ENCODE peak calls at places on chromosomes 13 and 19, in seven cellular contexts. One of them, this sample, is unnamed.

GRCh38 chr19:44903602-44904425 is 1.8 kb upstream of the APOE start:
- DNase-seq in NCI-H1417: peak
- DNase-seq in thoracic aorta: no peak
- DNase-seq in choroid plexus epithelial cell: peak
- DNase-seq in aorta: peak
- DNase-seq in activated T-helper 1 cell treated with anti-CD3 and anti-CD28 coated beads, Interleukin-12 subunit alpha, Interleukin-12 subunit beta, Interleukin-2, Interleukin-4 antibody, amounts not matched to agents 30 ng/mL and 10 ng/mL and 1 ng/mL, durations not matched to agents 14 hours and 24 hours and 36 hours: peak
- DNase-seq in fibroblast of mammary gland: peak
- DNase-seq in this sample: peak

GRCh38 chr19:27777726-27778125 is 1435.2 kb downstream of the UQCRFS1 start:
- DNase-seq in NCI-H1417: no peak
- DNase-seq in thoracic aorta: no peak
- DNase-seq in choroid plexus epithelial cell: peak
- DNase-seq in aorta: no peak
- DNase-seq in activated T-helper 1 cell treated with anti-CD3 and anti-CD28 coated beads, Interleukin-12 subunit alpha, Interleukin-12 subunit beta, Interleukin-2, Interleukin-4 antibody, amounts not matched to agents 30 ng/mL and 10 ng/mL and 1 ng/mL, durations not matched to agents 14 hours and 24 hours and 36 hours: no peak
- DNase-seq in fibroblast of mammary gland: no peak
- DNase-seq in this sample: no peak

GRCh38 chr19:48671456-48671995 is 1.3 kb downstream of the NTN5 start:
- DNase-seq in NCI-H1417: no peak
- DNase-seq in thoracic aorta: no peak
- DNase-seq in choroid plexus epithelial cell: no peak
- DNase-seq in aorta: no peak
- DNase-seq in activated T-helper 1 cell treated with anti-CD3 and anti-CD28 coated beads, Interleukin-12 subunit alpha, Interleukin-12 subunit beta, Interleukin-2, Interleukin-4 antibody, amounts not matched to agents 30 ng/mL and 10 ng/mL and 1 ng/mL, durations not matched to agents 14 hours and 24 hours and 36 hours: no peak
- DNase-seq in fibroblast of mammary gland: no peak
- DNase-seq in this sample: no peak

GRCh38 chr19:5718579-5719273 is 1.2 kb downstream of the LONP1 start:
- DNase-seq in NCI-H1417: no peak
- DNase-seq in thoracic aorta: no peak
- DNase-seq in choroid plexus epithelial cell: peak
- DNase-seq in aorta: no peak
- DNase-seq in activated T-helper 1 cell treated with anti-CD3 and anti-CD28 coated beads, Interleukin-12 subunit alpha, Interleukin-12 subunit beta, Interleukin-2, Interleukin-4 antibody, amounts not matched to agents 30 ng/mL and 10 ng/mL and 1 ng/mL, durations not matched to agents 14 hours and 24 hours and 36 hours: peak
- DNase-seq in fibroblast of mammary gland: peak
- DNase-seq in this sample: no peak

GRCh38 chr13:87684850-87685735 is 13.9 kb downstream of the SLITRK5 start:
- DNase-seq in NCI-H1417: no peak
- DNase-seq in thoracic aorta: no peak
- DNase-seq in choroid plexus epithelial cell: peak
- DNase-seq in aorta: no peak
- DNase-seq in activated T-helper 1 cell treated with anti-CD3 and anti-CD28 coated beads, Interleukin-12 subunit alpha, Interleukin-12 subunit beta, Interleukin-2, Interleukin-4 antibody, amounts not matched to agents 30 ng/mL and 10 ng/mL and 1 ng/mL, durations not matched to agents 14 hours and 24 hours and 36 hours: no peak
- DNase-seq in fibroblast of mammary gland: no peak
- DNase-seq in this sample: no peak

GRCh38 chr13:73429691-73430090 is 370.9 kb downstream of the KLF5 start:
- DNase-seq in NCI-H1417: no peak
- DNase-seq in thoracic aorta: no peak
- DNase-seq in choroid plexus epithelial cell: peak
- DNase-seq in aorta: no peak
- DNase-seq in activated T-helper 1 cell treated with anti-CD3 and anti-CD28 coated beads, Interleukin-12 subunit alpha, Interleukin-12 subunit beta, Interleukin-2, Interleukin-4 antibody, amounts not matched to agents 30 ng/mL and 10 ng/mL and 1 ng/mL, durations not matched to agents 14 hours and 24 hours and 36 hours: no peak
- DNase-seq in fibroblast of mammary gland: peak
- DNase-seq in this sample: no peak

GRCh38 chr13:76759877-76760276 is 126.3 kb downstream of the KCTD12 start:
- DNase-seq in NCI-H1417: no peak
- DNase-seq in thoracic aorta: no peak
- DNase-seq in choroid plexus epithelial cell: peak
- DNase-seq in aorta: no peak
- DNase-seq in activated T-helper 1 cell treated with anti-CD3 and anti-CD28 coated beads, Interleukin-12 subunit alpha, Interleukin-12 subunit beta, Interleukin-2, Interleukin-4 antibody, amounts not matched to agents 30 ng/mL and 10 ng/mL and 1 ng/mL, durations not matched to agents 14 hours and 24 hours and 36 hours: no peak
- DNase-seq in fibroblast of mammary gland: no peak
- DNase-seq in this sample: no peak

GRCh38 chr19:49389406-49389805 is 1.4 kb downstream of the KASH5 start:
- DNase-seq in NCI-H1417: no peak
- DNase-seq in thoracic aorta: no peak
- DNase-seq in choroid plexus epithelial cell: no peak
- DNase-seq in aorta: no peak
- DNase-seq in activated T-helper 1 cell treated with anti-CD3 and anti-CD28 coated beads, Interleukin-12 subunit alpha, Interleukin-12 subunit beta, Interleukin-2, Interleukin-4 antibody, amounts not matched to agents 30 ng/mL and 10 ng/mL and 1 ng/mL, durations not matched to agents 14 hours and 24 hours and 36 hours: no peak
- DNase-seq in fibroblast of mammary gland: no peak
- DNase-seq in this sample: no peak

GRCh38 chr19:54684537-54684936 is 21.8 kb downstream of the LILRB4 start:
- DNase-seq in NCI-H1417: no peak
- DNase-seq in thoracic aorta: no peak
- DNase-seq in choroid plexus epithelial cell: peak
- DNase-seq in aorta: no peak
- DNase-seq in activated T-helper 1 cell treated with anti-CD3 and anti-CD28 coated beads, Interleukin-12 subunit alpha, Interleukin-12 subunit beta, Interleukin-2, Interleukin-4 antibody, amounts not matched to agents 30 ng/mL and 10 ng/mL and 1 ng/mL, durations not matched to agents 14 hours and 24 hours and 36 hours: no peak
- DNase-seq in fibroblast of mammary gland: peak
- DNase-seq in this sample: no peak

GRCh38 chr13:113768018-113768905 is 9.2 kb downstream of the TMEM255B start:
- DNase-seq in NCI-H1417: no peak
- DNase-seq in thoracic aorta: no peak
- DNase-seq in choroid plexus epithelial cell: no peak
- DNase-seq in aorta: peak
- DNase-seq in activated T-helper 1 cell treated with anti-CD3 and anti-CD28 coated beads, Interleukin-12 subunit alpha, Interleukin-12 subunit beta, Interleukin-2, Interleukin-4 antibody, amounts not matched to agents 30 ng/mL and 10 ng/mL and 1 ng/mL, durations not matched to agents 14 hours and 24 hours and 36 hours: no peak
- DNase-seq in fibroblast of mammary gland: no peak
- DNase-seq in this sample: no peak

GRCh38 chr19:56983148-56983547 is 136.6 kb upstream of the USP29 start:
- DNase-seq in NCI-H1417: peak
- DNase-seq in thoracic aorta: no peak
- DNase-seq in choroid plexus epithelial cell: no peak
- DNase-seq in aorta: no peak
- DNase-seq in activated T-helper 1 cell treated with anti-CD3 and anti-CD28 coated beads, Interleukin-12 subunit alpha, Interleukin-12 subunit beta, Interleukin-2, Interleukin-4 antibody, amounts not matched to agents 30 ng/mL and 10 ng/mL and 1 ng/mL, durations not matched to agents 14 hours and 24 hours and 36 hours: no peak
- DNase-seq in fibroblast of mammary gland: no peak
- DNase-seq in this sample: no peak

GRCh38 chr13:74200081-74200480 is 65.9 kb upstream of the KLF12 start:
- DNase-seq in NCI-H1417: no peak
- DNase-seq in thoracic aorta: no peak
- DNase-seq in choroid plexus epithelial cell: peak
- DNase-seq in aorta: no peak
- DNase-seq in activated T-helper 1 cell treated with anti-CD3 and anti-CD28 coated beads, Interleukin-12 subunit alpha, Interleukin-12 subunit beta, Interleukin-2, Interleukin-4 antibody, amounts not matched to agents 30 ng/mL and 10 ng/mL and 1 ng/mL, durations not matched to agents 14 hours and 24 hours and 36 hours: no peak
- DNase-seq in fibroblast of mammary gland: no peak
- DNase-seq in this sample: no peak

GRCh38 chr13:90968510-90968909 is 379.0 kb upstream of the MIR17HG start:
- DNase-seq in NCI-H1417: peak
- DNase-seq in thoracic aorta: no peak
- DNase-seq in choroid plexus epithelial cell: peak
- DNase-seq in aorta: no peak
- DNase-seq in activated T-helper 1 cell treated with anti-CD3 and anti-CD28 coated beads, Interleukin-12 subunit alpha, Interleukin-12 subunit beta, Interleukin-2, Interleukin-4 antibody, amounts not matched to agents 30 ng/mL and 10 ng/mL and 1 ng/mL, durations not matched to agents 14 hours and 24 hours and 36 hours: no peak
- DNase-seq in fibroblast of mammary gland: peak
- DNase-seq in this sample: no peak

GRCh38 chr19:17333611-17334413 is 843 bp downstream of the ANO8 start:
- DNase-seq in NCI-H1417: no peak
- DNase-seq in thoracic aorta: no peak
- DNase-seq in choroid plexus epithelial cell: peak
- DNase-seq in aorta: peak
- DNase-seq in activated T-helper 1 cell treated with anti-CD3 and anti-CD28 coated beads, Interleukin-12 subunit alpha, Interleukin-12 subunit beta, Interleukin-2, Interleukin-4 antibody, amounts not matched to agents 30 ng/mL and 10 ng/mL and 1 ng/mL, durations not matched to agents 14 hours and 24 hours and 36 hours: peak
- DNase-seq in fibroblast of mammary gland: peak
- DNase-seq in this sample: no peak

GRCh38 chr13:110327036-110327790 is 20.1 kb downstream of the COL4A2 start:
- DNase-seq in NCI-H1417: peak
- DNase-seq in thoracic aorta: no peak
- DNase-seq in choroid plexus epithelial cell: peak
- DNase-seq in aorta: no peak
- DNase-seq in activated T-helper 1 cell treated with anti-CD3 and anti-CD28 coated beads, Interleukin-12 subunit alpha, Interleukin-12 subunit beta, Interleukin-2, Interleukin-4 antibody, amounts not matched to agents 30 ng/mL and 10 ng/mL and 1 ng/mL, durations not matched to agents 14 hours and 24 hours and 36 hours: no peak
- DNase-seq in fibroblast of mammary gland: no peak
- DNase-seq in this sample: no peak

GRCh38 chr13:90049989-90050671 is 1297.4 kb upstream of the MIR17HG start:
- DNase-seq in NCI-H1417: no peak
- DNase-seq in thoracic aorta: no peak
- DNase-seq in choroid plexus epithelial cell: peak
- DNase-seq in aorta: no peak
- DNase-seq in activated T-helper 1 cell treated with anti-CD3 and anti-CD28 coated beads, Interleukin-12 subunit alpha, Interleukin-12 subunit beta, Interleukin-2, Interleukin-4 antibody, amounts not matched to agents 30 ng/mL and 10 ng/mL and 1 ng/mL, durations not matched to agents 14 hours and 24 hours and 36 hours: no peak
- DNase-seq in fibroblast of mammary gland: no peak
- DNase-seq in this sample: no peak

GRCh38 chr19:34309368-34310138 is 55.2 kb downstream of the GARRE1 start:
- DNase-seq in NCI-H1417: no peak
- DNase-seq in thoracic aorta: no peak
- DNase-seq in choroid plexus epithelial cell: no peak
- DNase-seq in aorta: no peak
- DNase-seq in activated T-helper 1 cell treated with anti-CD3 and anti-CD28 coated beads, Interleukin-12 subunit alpha, Interleukin-12 subunit beta, Interleukin-2, Interleukin-4 antibody, amounts not matched to agents 30 ng/mL and 10 ng/mL and 1 ng/mL, durations not matched to agents 14 hours and 24 hours and 36 hours: no peak
- DNase-seq in fibroblast of mammary gland: no peak
- DNase-seq in this sample: no peak

GRCh38 chr19:11699931-11700794 is 38.6 kb downstream of the ZNF823 start:
- DNase-seq in NCI-H1417: peak
- DNase-seq in thoracic aorta: no peak
- DNase-seq in choroid plexus epithelial cell: peak
- DNase-seq in aorta: no peak
- DNase-seq in activated T-helper 1 cell treated with anti-CD3 and anti-CD28 coated beads, Interleukin-12 subunit alpha, Interleukin-12 subunit beta, Interleukin-2, Interleukin-4 antibody, amounts not matched to agents 30 ng/mL and 10 ng/mL and 1 ng/mL, durations not matched to agents 14 hours and 24 hours and 36 hours: no peak
- DNase-seq in fibroblast of mammary gland: peak
- DNase-seq in this sample: no peak

GRCh38 chr19:17159466-17160393 is 55.4 kb upstream of the USE1 start:
- DNase-seq in NCI-H1417: no peak
- DNase-seq in thoracic aorta: no peak
- DNase-seq in choroid plexus epithelial cell: peak
- DNase-seq in aorta: no peak
- DNase-seq in activated T-helper 1 cell treated with anti-CD3 and anti-CD28 coated beads, Interleukin-12 subunit alpha, Interleukin-12 subunit beta, Interleukin-2, Interleukin-4 antibody, amounts not matched to agents 30 ng/mL and 10 ng/mL and 1 ng/mL, durations not matched to agents 14 hours and 24 hours and 36 hours: no peak
- DNase-seq in fibroblast of mammary gland: peak
- DNase-seq in this sample: no peak

GRCh38 chr19:18809149-18809978 is 18.3 kb upstream of the COMP start:
- DNase-seq in NCI-H1417: no peak
- DNase-seq in thoracic aorta: no peak
- DNase-seq in choroid plexus epithelial cell: peak
- DNase-seq in aorta: peak
- DNase-seq in activated T-helper 1 cell treated with anti-CD3 and anti-CD28 coated beads, Interleukin-12 subunit alpha, Interleukin-12 subunit beta, Interleukin-2, Interleukin-4 antibody, amounts not matched to agents 30 ng/mL and 10 ng/mL and 1 ng/mL, durations not matched to agents 14 hours and 24 hours and 36 hours: no peak
- DNase-seq in fibroblast of mammary gland: peak
- DNase-seq in this sample: peak

GRCh38 chr19:45539460-45539859 is 32.2 kb downstream of the VASP start:
- DNase-seq in NCI-H1417: no peak
- DNase-seq in thoracic aorta: no peak
- DNase-seq in choroid plexus epithelial cell: no peak
- DNase-seq in aorta: no peak
- DNase-seq in activated T-helper 1 cell treated with anti-CD3 and anti-CD28 coated beads, Interleukin-12 subunit alpha, Interleukin-12 subunit beta, Interleukin-2, Interleukin-4 antibody, amounts not matched to agents 30 ng/mL and 10 ng/mL and 1 ng/mL, durations not matched to agents 14 hours and 24 hours and 36 hours: no peak
- DNase-seq in fibroblast of mammary gland: no peak
- DNase-seq in this sample: no peak

GRCh38 chr13:33794576-33794975 is 23.4 kb upstream of the RFC3 start:
- DNase-seq in NCI-H1417: no peak
- DNase-seq in thoracic aorta: no peak
- DNase-seq in choroid plexus epithelial cell: no peak
- DNase-seq in aorta: no peak
- DNase-seq in activated T-helper 1 cell treated with anti-CD3 and anti-CD28 coated beads, Interleukin-12 subunit alpha, Interleukin-12 subunit beta, Interleukin-2, Interleukin-4 antibody, amounts not matched to agents 30 ng/mL and 10 ng/mL and 1 ng/mL, durations not matched to agents 14 hours and 24 hours and 36 hours: no peak
- DNase-seq in fibroblast of mammary gland: no peak
- DNase-seq in this sample: no peak

GRCh38 chr13:113637262-113638160 is 20.5 kb downstream of the ATP4B start:
- DNase-seq in NCI-H1417: no peak
- DNase-seq in thoracic aorta: no peak
- DNase-seq in choroid plexus epithelial cell: no peak
- DNase-seq in aorta: peak
- DNase-seq in activated T-helper 1 cell treated with anti-CD3 and anti-CD28 coated beads, Interleukin-12 subunit alpha, Interleukin-12 subunit beta, Interleukin-2, Interleukin-4 antibody, amounts not matched to agents 30 ng/mL and 10 ng/mL and 1 ng/mL, durations not matched to agents 14 hours and 24 hours and 36 hours: no peak
- DNase-seq in fibroblast of mammary gland: no peak
- DNase-seq in this sample: no peak

GRCh38 chr19:4896372-4896771 is 6.3 kb downstream of the ARRDC5 start:
- DNase-seq in NCI-H1417: no peak
- DNase-seq in thoracic aorta: no peak
- DNase-seq in choroid plexus epithelial cell: peak
- DNase-seq in aorta: no peak
- DNase-seq in activated T-helper 1 cell treated with anti-CD3 and anti-CD28 coated beads, Interleukin-12 subunit alpha, Interleukin-12 subunit beta, Interleukin-2, Interleukin-4 antibody, amounts not matched to agents 30 ng/mL and 10 ng/mL and 1 ng/mL, durations not matched to agents 14 hours and 24 hours and 36 hours: no peak
- DNase-seq in fibroblast of mammary gland: peak
- DNase-seq in this sample: no peak

GRCh38 chr13:70203661-70204229 is 95.5 kb upstream of the KLHL1 start:
- DNase-seq in NCI-H1417: peak
- DNase-seq in thoracic aorta: no peak
- DNase-seq in choroid plexus epithelial cell: peak
- DNase-seq in aorta: no peak
- DNase-seq in activated T-helper 1 cell treated with anti-CD3 and anti-CD28 coated beads, Interleukin-12 subunit alpha, Interleukin-12 subunit beta, Interleukin-2, Interleukin-4 antibody, amounts not matched to agents 30 ng/mL and 10 ng/mL and 1 ng/mL, durations not matched to agents 14 hours and 24 hours and 36 hours: no peak
- DNase-seq in fibroblast of mammary gland: peak
- DNase-seq in this sample: no peak

GRCh38 chr19:49014123-49014869 is 2.6 kb downstream of the LHB start:
- DNase-seq in NCI-H1417: no peak
- DNase-seq in thoracic aorta: no peak
- DNase-seq in choroid plexus epithelial cell: no peak
- DNase-seq in aorta: no peak
- DNase-seq in activated T-helper 1 cell treated with anti-CD3 and anti-CD28 coated beads, Interleukin-12 subunit alpha, Interleukin-12 subunit beta, Interleukin-2, Interleukin-4 antibody, amounts not matched to agents 30 ng/mL and 10 ng/mL and 1 ng/mL, durations not matched to agents 14 hours and 24 hours and 36 hours: no peak
- DNase-seq in fibroblast of mammary gland: peak
- DNase-seq in this sample: no peak

GRCh38 chr13:72696590-72696989 is 30.8 kb downstream of the MZT1 start:
- DNase-seq in NCI-H1417: peak
- DNase-seq in thoracic aorta: no peak
- DNase-seq in choroid plexus epithelial cell: peak
- DNase-seq in aorta: no peak
- DNase-seq in activated T-helper 1 cell treated with anti-CD3 and anti-CD28 coated beads, Interleukin-12 subunit alpha, Interleukin-12 subunit beta, Interleukin-2, Interleukin-4 antibody, amounts not matched to agents 30 ng/mL and 10 ng/mL and 1 ng/mL, durations not matched to agents 14 hours and 24 hours and 36 hours: no peak
- DNase-seq in fibroblast of mammary gland: peak
- DNase-seq in this sample: no peak

GRCh38 chr13:65917731-65918130 is 1312.4 kb downstream of the PCDH9 start:
- DNase-seq in NCI-H1417: peak
- DNase-seq in thoracic aorta: no peak
- DNase-seq in choroid plexus epithelial cell: no peak
- DNase-seq in aorta: no peak
- DNase-seq in activated T-helper 1 cell treated with anti-CD3 and anti-CD28 coated beads, Interleukin-12 subunit alpha, Interleukin-12 subunit beta, Interleukin-2, Interleukin-4 antibody, amounts not matched to agents 30 ng/mL and 10 ng/mL and 1 ng/mL, durations not matched to agents 14 hours and 24 hours and 36 hours: no peak
- DNase-seq in fibroblast of mammary gland: peak
- DNase-seq in this sample: no peak

GRCh38 chr19:2554856-2555255 is 78.9 kb downstream of the GADD45B start:
- DNase-seq in NCI-H1417: no peak
- DNase-seq in thoracic aorta: no peak
- DNase-seq in choroid plexus epithelial cell: peak
- DNase-seq in aorta: peak
- DNase-seq in activated T-helper 1 cell treated with anti-CD3 and anti-CD28 coated beads, Interleukin-12 subunit alpha, Interleukin-12 subunit beta, Interleukin-2, Interleukin-4 antibody, amounts not matched to agents 30 ng/mL and 10 ng/mL and 1 ng/mL, durations not matched to agents 14 hours and 24 hours and 36 hours: no peak
- DNase-seq in fibroblast of mammary gland: peak
- DNase-seq in this sample: no peak

GRCh38 chr13:27006519-27007161 is 165.0 kb downstream of the USP12 start:
- DNase-seq in NCI-H1417: peak
- DNase-seq in thoracic aorta: no peak
- DNase-seq in choroid plexus epithelial cell: peak
- DNase-seq in aorta: no peak
- DNase-seq in activated T-helper 1 cell treated with anti-CD3 and anti-CD28 coated beads, Interleukin-12 subunit alpha, Interleukin-12 subunit beta, Interleukin-2, Interleukin-4 antibody, amounts not matched to agents 30 ng/mL and 10 ng/mL and 1 ng/mL, durations not matched to agents 14 hours and 24 hours and 36 hours: no peak
- DNase-seq in fibroblast of mammary gland: peak
- DNase-seq in this sample: no peak

GRCh38 chr19:49343127-49343526 is 7.9 kb downstream of the CD37 start:
- DNase-seq in NCI-H1417: no peak
- DNase-seq in thoracic aorta: no peak
- DNase-seq in choroid plexus epithelial cell: no peak
- DNase-seq in aorta: peak
- DNase-seq in activated T-helper 1 cell treated with anti-CD3 and anti-CD28 coated beads, Interleukin-12 subunit alpha, Interleukin-12 subunit beta, Interleukin-2, Interleukin-4 antibody, amounts not matched to agents 30 ng/mL and 10 ng/mL and 1 ng/mL, durations not matched to agents 14 hours and 24 hours and 36 hours: no peak
- DNase-seq in fibroblast of mammary gland: no peak
- DNase-seq in this sample: no peak

GRCh38 chr13:94195715-94196114 is 283.8 kb downstream of the DCT start:
- DNase-seq in NCI-H1417: peak
- DNase-seq in thoracic aorta: no peak
- DNase-seq in choroid plexus epithelial cell: peak
- DNase-seq in aorta: no peak
- DNase-seq in activated T-helper 1 cell treated with anti-CD3 and anti-CD28 coated beads, Interleukin-12 subunit alpha, Interleukin-12 subunit beta, Interleukin-2, Interleukin-4 antibody, amounts not matched to agents 30 ng/mL and 10 ng/mL and 1 ng/mL, durations not matched to agents 14 hours and 24 hours and 36 hours: no peak
- DNase-seq in fibroblast of mammary gland: peak
- DNase-seq in this sample: no peak

GRCh38 chr13:98576963-98577822 is at the start of gene STK24:
- DNase-seq in NCI-H1417: peak
- DNase-seq in thoracic aorta: no peak
- DNase-seq in choroid plexus epithelial cell: peak
- DNase-seq in aorta: peak
- DNase-seq in activated T-helper 1 cell treated with anti-CD3 and anti-CD28 coated beads, Interleukin-12 subunit alpha, Interleukin-12 subunit beta, Interleukin-2, Interleukin-4 antibody, amounts not matched to agents 30 ng/mL and 10 ng/mL and 1 ng/mL, durations not matched to agents 14 hours and 24 hours and 36 hours: peak
- DNase-seq in fibroblast of mammary gland: peak
- DNase-seq in this sample: peak

GRCh38 chr19:8615813-8616596 is 5.5 kb upstream of the ADAMTS10 start:
- DNase-seq in NCI-H1417: no peak
- DNase-seq in thoracic aorta: no peak
- DNase-seq in choroid plexus epithelial cell: peak
- DNase-seq in aorta: peak
- DNase-seq in activated T-helper 1 cell treated with anti-CD3 and anti-CD28 coated beads, Interleukin-12 subunit alpha, Interleukin-12 subunit beta, Interleukin-2, Interleukin-4 antibody, amounts not matched to agents 30 ng/mL and 10 ng/mL and 1 ng/mL, durations not matched to agents 14 hours and 24 hours and 36 hours: peak
- DNase-seq in fibroblast of mammary gland: peak
- DNase-seq in this sample: peak

This sample was measured in tibial artery.